ENCODE peak calls at places on chromosomes 6 and 20, in four cellular contexts. T is K562, G is HepG2, A is GM12878. U is an unnamed sample.

GRCh38 chr20:62754991-62755356 is 41.3 kb upstream of the MRGBP start:
- DNase-seq in T (no peak), G (no peak), A (no peak), U (no peak)

GRCh38 chr20:18974660-18975059 is 161.1 kb downstream of the SCP2D1 start:
- DNase-seq in T (no peak), G (no peak), A (no peak), U (no peak)

GRCh38 chr20:24958506-24959385 is 9.7 kb downstream of the CST7 start:
- DNase-seq in T (no peak), G (no peak), A (no peak), U (no peak)

GRCh38 chr6:29624520-29624961 is 8.4 kb downstream of the GABBR1 start:
- DNase-seq in T (no peak), G (no peak), A (no peak), U (peak)

GRCh38 chr6:22819209-22819608 is 249.8 kb downstream of the HDGFL1 start:
- DNase-seq in T (no peak), G (no peak), A (no peak), U (no peak)

GRCh38 chr20:41095110-41095969 is 42.0 kb upstream of the PLCG1 start:
- DNase-seq in T (peak), G (peak), A (no peak), U (peak)

GRCh38 chr20:24117386-24117785 is 128.8 kb upstream of the GGTLC1 start:
- DNase-seq in T (no peak), G (no peak), A (no peak), U (no peak)

GRCh38 chr6:123044341-123044860 is 48.4 kb downstream of the CLVS2 start:
- DNase-seq in T (no peak), G (no peak), A (no peak), U (no peak)

GRCh38 chr20:2872304-2873009 is 824 bp upstream of the PTPRA start:
- DNase-seq in T (peak), G (peak), A (peak), U (peak)

GRCh38 chr6:18307006-18307405 is 42.7 kb upstream of the DEK start:
- DNase-seq in T (no peak), G (no peak), A (no peak), U (no peak)

GRCh38 chr6:143745160-143746133 is 67.7 kb downstream of the PHACTR2 start:
- DNase-seq in T (no peak), G (peak), A (no peak), U (peak)

GRCh38 chr6:155400022-155400965 is 55.3 kb downstream of the NOX3 start:
- DNase-seq in T (no peak), G (no peak), A (no peak), U (no peak)

GRCh38 chr6:64013061-64013410 is 377.4 kb downstream of the PHF3 start:
- DNase-seq in T (no peak), G (no peak), A (no peak), U (no peak)

GRCh38 chr6:65450451-65450850 is 256.6 kb downstream of the EYS start:
- DNase-seq in T (no peak), G (no peak), A (no peak), U (no peak)

GRCh38 chr6:169386431-169387057 is 132.9 kb upstream of the THBS2 start:
- DNase-seq in T (no peak), G (no peak), A (no peak), U (no peak)

GRCh38 chr20:62828551-62829230 is 11.8 kb downstream of the COL9A3 start:
- DNase-seq in T (no peak), G (no peak), A (no peak), U (no peak)

GRCh38 chr20:19783966-19784401 is 25.9 kb downstream of the RIN2 start:
- DNase-seq in T (no peak), G (peak), A (no peak), U (no peak)

GRCh38 chr6:143471822-143472221 is 21.2 kb downstream of the PEX3 start:
- DNase-seq in T (no peak), G (no peak), A (no peak), U (no peak)

GRCh38 chr6:72525821-72526550 is 95.9 kb upstream of the KCNQ5 start:
- DNase-seq in T (no peak), G (no peak), A (no peak), U (no peak)

GRCh38 chr6:900716-901605 is 208.0 kb upstream of the EXOC2 start:
- DNase-seq in T (no peak), G (peak), A (no peak), U (no peak)

GRCh38 chr6:144216668-144217218 is 66.4 kb downstream of the STX11 start:
- DNase-seq in T (peak), G (no peak), A (no peak), U (peak)

GRCh38 chr6:117482240-117483003 is at the start of gene DCBLD1:
- DNase-seq in T (peak), G (peak), A (no peak), U (peak)

GRCh38 chr20:57263767-57264150 is 2.7 kb downstream of the BMP7 start:
- DNase-seq in T (no peak), G (no peak), A (no peak), U (no peak)

GRCh38 chr20:57261488-57262243 is 4.8 kb downstream of the BMP7 start:
- DNase-seq in T (no peak), G (no peak), A (no peak), U (no peak)

GRCh38 chr20:57263127-57263609 is 3.3 kb downstream of the BMP7 start:
- DNase-seq in T (no peak), G (no peak), A (no peak), U (no peak)

GRCh38 chr20:57260959-57261357 is 5.5 kb downstream of the BMP7 start:
- DNase-seq in T (no peak), G (no peak), A (no peak), U (no peak)

GRCh38 chr20:57262244-57263126 is 4.0 kb downstream of the BMP7 start:
- DNase-seq in T (no peak), G (no peak), A (no peak), U (no peak)
- TF ChIP-seq CBFB in T (no peak), G (no peak), A (no peak), U (no peak)

DNA sequence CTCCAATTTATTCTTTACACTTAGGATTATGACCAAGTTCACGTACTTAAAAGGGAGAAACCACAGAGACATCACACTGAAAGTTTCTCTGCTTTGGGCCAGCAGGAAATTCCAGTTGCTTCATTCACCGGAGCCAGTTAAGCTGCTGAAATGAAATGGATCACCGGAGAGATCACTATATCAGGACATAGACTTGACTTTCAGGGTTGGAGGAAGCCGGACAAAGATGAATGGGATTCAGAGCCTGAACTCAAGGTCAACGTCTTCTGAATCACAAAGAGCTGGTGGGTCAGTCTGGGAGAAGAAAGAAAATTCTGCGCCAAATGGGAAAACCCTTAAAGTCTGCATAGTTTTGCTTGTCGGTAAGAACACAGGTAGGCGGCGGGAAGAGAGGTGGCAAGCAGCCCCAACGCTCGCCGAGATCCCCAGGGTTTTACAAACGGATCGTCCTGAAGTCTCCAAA is 81.9 kb upstream of the CCDC28A start:
- DNase-seq in T (no peak), G (peak), A (no peak), U (no peak)
- TF ChIP-seq CBFB in T (no peak), G (no peak), A (no peak), U (no peak)

DNA sequence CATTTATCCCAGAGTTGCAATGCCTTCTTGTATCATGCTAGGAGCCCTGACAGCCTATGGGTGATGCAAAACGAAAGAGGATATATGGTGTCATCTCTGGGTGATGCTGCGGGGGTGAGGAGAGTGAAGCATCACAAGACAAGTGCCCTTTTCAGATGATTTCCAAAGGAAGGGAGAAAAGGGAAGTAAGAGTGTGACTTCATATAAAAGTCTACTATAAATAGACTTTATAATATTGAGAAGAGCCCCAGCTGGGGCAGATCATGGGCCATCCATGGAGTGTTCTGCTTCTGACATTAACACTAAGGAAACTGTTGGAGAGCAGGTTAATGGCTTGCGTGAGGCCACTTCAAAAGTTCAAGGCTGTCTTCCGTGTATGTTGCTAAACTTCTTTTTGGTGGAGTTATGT is 4.4 kb downstream of the CD83 start:
- DNase-seq in T (no peak), G (no peak), A (peak), U (no peak)
- TF ChIP-seq CBFB in T (no peak), G (no peak), A (peak), U (no peak)

GRCh38 chr6:14635195-14635594 is 517.6 kb downstream of the CD83 start:
- DNase-seq in T (no peak), G (no peak), A (no peak), U (no peak)
- TF ChIP-seq CBFB in T (no peak), G (no peak), A (no peak), U (no peak)

U was measured in WTC11.